ENCODE peak calls at places on chromosome 12, in six cellular contexts. J, G, Q, O, R and U are unnamed samples.

GRCh38 chr12:108734200-108734906 is 3.0 kb upstream of the CORO1C start:
- DNase-seq in G (no peak), Q (no peak), R (peak), O (no peak), J (peak), U (peak)

GRCh38 chr12:95996034-95996658 is at the start of gene HAL:
- DNase-seq in Q (peak), R (peak), J (no peak), O (no peak), G (no peak), U (no peak)

GRCh38 chr12:106128526-106129430 is 10.0 kb downstream of the NUAK1 start:
- DNase-seq in Q (no peak), O (no peak), G (no peak), J (no peak), R (no peak), U (no peak)

GRCh38 chr12:14986449-14986848 is 13.6 kb downstream of the PDE6H start:
- DNase-seq in G (no peak), R (no peak), Q (no peak), J (no peak), O (no peak), U (peak)

GRCh38 chr12:25001311-25001710 is 52.4 kb upstream of the BCAT1 start:
- DNase-seq in G (no peak), R (no peak), J (no peak), O (no peak), Q (no peak), U (no peak)

GRCh38 chr12:11875414-11875935 is 195.3 kb upstream of the BCL2L14 start:
- DNase-seq in G (no peak), R (no peak), J (peak), Q (no peak), O (no peak), U (no peak)

GRCh38 chr12:88298761-88299242 is 156.7 kb downstream of the TMTC3 start:
- DNase-seq in G (no peak), Q (no peak), O (no peak), R (peak), J (peak), U (no peak)

GRCh38 chr12:58920956-58921861 is 905 bp upstream of the LRIG3 start:
- DNase-seq in O (no peak), G (no peak), J (peak), Q (no peak), R (no peak), U (no peak)

GRCh38 chr12:106211973-106212372 is 35.8 kb downstream of the CKAP4 start:
- DNase-seq in J (no peak), G (no peak), Q (no peak), O (no peak), R (no peak), U (no peak)

GRCh38 chr12:78863482-78864427 is 819 bp upstream of the SYT1 start:
- DNase-seq in R (peak), Q (no peak), O (no peak), G (peak), J (peak), U (no peak)

GRCh38 chr12:109092484-109093021 is 719 bp downstream of the ALKBH2 start:
- DNase-seq in O (no peak), J (no peak), Q (no peak), R (no peak), G (no peak), U (peak)

GRCh38 chr12:2641761-2642160 is 153.0 kb upstream of the FKBP4 start:
- DNase-seq in R (no peak), O (no peak), G (no peak), Q (no peak), J (no peak), U (no peak)

GRCh38 chr12:122067966-122068365 is 10.6 kb upstream of the MLXIP start:
- DNase-seq in G (no peak), Q (no peak), R (peak), O (no peak), J (peak), U (no peak)

GRCh38 chr12:65922077-65922476 is 97.8 kb downstream of the HMGA2 start:
- DNase-seq in G (no peak), R (no peak), J (peak), Q (no peak), O (no peak), U (no peak)

GRCh38 chr12:118109088-118109487 is 5.3 kb upstream of the VSIG10 start:
- DNase-seq in Q (no peak), G (no peak), R (no peak), J (no peak), O (no peak), U (no peak)

GRCh38 chr12:98470469-98471082 is 44.8 kb upstream of the TMPO start:
- DNase-seq in J (no peak), G (no peak), R (peak), O (no peak), Q (no peak), U (no peak)

GRCh38 chr12:13942826-13943225 is 38.6 kb downstream of the GRIN2B start:
- DNase-seq in G (no peak), R (no peak), Q (no peak), J (no peak), O (no peak), U (no peak)

GRCh38 chr12:56699020-56699661 is 11.1 kb upstream of the PTGES3 start:
- DNase-seq in G (no peak), Q (no peak), O (no peak), J (no peak), R (no peak), U (peak)

GRCh38 chr12:14260011-14260993 is 105.2 kb upstream of the ATF7IP start:
- DNase-seq in O (no peak), J (no peak), Q (no peak), G (peak), R (peak), U (peak)

GRCh38 chr12:128388461-128388921 is 121.5 kb downstream of the TMEM132C start:
- DNase-seq in O (no peak), J (no peak), G (no peak), R (no peak), Q (no peak), U (no peak)

GRCh38 chr12:98208846-98209245 is 306.5 kb upstream of the TMPO start:
- DNase-seq in O (no peak), R (no peak), Q (no peak), J (no peak), G (no peak), U (no peak)

GRCh38 chr12:30417697-30418231 is 277.9 kb downstream of the IPO8 start:
- DNase-seq in O (no peak), Q (no peak), G (no peak), R (peak), J (no peak), U (no peak)

GRCh38 chr12:46921754-46922113 is 95.9 kb upstream of the SLC38A4 start:
- DNase-seq in J (no peak), O (no peak), R (peak), G (no peak), Q (no peak), U (no peak)

GRCh38 chr12:112781767-112782166 is 9.8 kb upstream of the RPH3A start:
- DNase-seq in G (no peak), Q (no peak), R (no peak), J (no peak), O (no peak), U (no peak)